ENCODE peak calls at places on chromosomes 1 and 21, in four cellular contexts. U is stimulated activated CD8-positive, alpha-beta memory T cell treated with anti-CD3 and anti-CD28 coated beads, Interleukin-2, amount 100 ng/mL, for 1 hour; N is stimulated activated CD4-positive, alpha-beta T cell treated with anti-CD3 and anti-CD28 coated beads, Interleukin-2, amount 100 ng/mL, for 48 hours; B is HFF-Myc. X is an unnamed sample.

GRCh38 chr1:226129230-226129629 is 57.3 kb downstream of the ACBD3 start:
- DNase-seq in U (no peak), N (no peak), B (no peak), X (no peak)

GRCh38 chr1:198620198-198620597 is 18.6 kb upstream of the PTPRC start:
- DNase-seq in U (no peak), N (no peak), B (no peak), X (no peak)

GRCh38 chr1:113095790-113096455 is 22.9 kb downstream of the LRIG2 start:
- DNase-seq in U (no peak), N (no peak), B (no peak), X (no peak)

GRCh38 chr1:17245926-17246325 is 3.0 kb upstream of the PADI3 start:
- DNase-seq in U (no peak), N (no peak), B (no peak), X (no peak)

GRCh38 chr1:175824079-175824478 is 80.7 kb upstream of the TNR start:
- DNase-seq in U (no peak), N (peak), B (no peak), X (no peak)

GRCh38 chr1:11782127-11782708 is 20.2 kb downstream of the C1orf167 start:
- DNase-seq in U (no peak), N (no peak), B (no peak), X (no peak)

GRCh38 chr1:67393240-67393639 is 37.0 kb downstream of the SERBP1 start:
- DNase-seq in U (no peak), N (no peak), B (no peak), X (no peak)

GRCh38 chr1:56374026-56374974 is 205.1 kb downstream of the PLPP3 start:
- DNase-seq in U (no peak), N (no peak), B (no peak), X (no peak)

GRCh38 chr1:54885237-54885679 is 1.7 kb downstream of the DHCR24 start:
- DNase-seq in U (no peak), N (no peak), B (no peak), X (no peak)

GRCh38 chr1:222918746-222919477 is 104.1 kb downstream of the DISP1 start:
- DNase-seq in U (no peak), N (no peak), B (no peak), X (no peak)

GRCh38 chr1:113912594-113913311 is 7.6 kb downstream of the DCLRE1B start:
- DNase-seq in U (no peak), N (no peak), B (no peak), X (no peak)

GRCh38 chr21:33761104-33762036 is 119.1 kb downstream of the ITSN1 start:
- DNase-seq in U (no peak), N (no peak), B (peak), X (no peak)

GRCh38 chr1:94973271-94973922 is 46.5 kb upstream of the CNN3 start:
- DNase-seq in U (no peak), N (no peak), B (no peak), X (no peak)

GRCh38 chr1:210358511-210359148 is 29.9 kb downstream of the HHAT start:
- DNase-seq in U (no peak), N (no peak), B (no peak), X (no peak)

GRCh38 chr1:25900209-25900608 is 6.0 kb downstream of the STMN1 start:
- DNase-seq in U (no peak), N (no peak), B (no peak), X (no peak)

GRCh38 chr1:37765937-37766664 is 1.2 kb upstream of the EPHA10 start:
- DNase-seq in U (no peak), N (no peak), B (no peak), X (no peak)

GRCh38 chr1:29259802-29260441 is 23.6 kb downstream of the PTPRU start:
- DNase-seq in U (no peak), N (peak), B (no peak), X (no peak)

GRCh38 chr1:55286851-55287602 is 71.9 kb upstream of the USP24 start:
- DNase-seq in U (no peak), N (no peak), B (no peak), X (no peak)

GRCh38 chr1:53585116-53585515 is 125.9 kb downstream of the DMRTB1 start:
- DNase-seq in U (peak), N (no peak), B (no peak), X (peak)

GRCh38 chr1:55180075-55180670 is 35.0 kb downstream of the USP24 start:
- DNase-seq in U (no peak), N (no peak), B (no peak), X (no peak)

GRCh38 chr21:14620152-14620551 is 74.0 kb upstream of the SAMSN1 start:
- DNase-seq in U (no peak), N (no peak), B (no peak), X (no peak)

GRCh38 chr1:214660190-214660589 is 57.2 kb downstream of the CENPF start:
- DNase-seq in U (no peak), N (no peak), B (no peak), X (no peak)

GRCh38 chr1:215529111-215529510 is 38.0 kb upstream of the KCTD3 start:
- DNase-seq in U (no peak), N (no peak), B (no peak), X (no peak)

GRCh38 chr1:18554597-18554996 is 73.9 kb downstream of the KLHDC7A start:
- DNase-seq in U (no peak), N (no peak), B (no peak), X (no peak)